ENCODE peak calls at places on chromosomes 6 and 20, in four cellular contexts. Z is choroid plexus epithelial cell, B is foreskin fibroblast, W is heart left ventricle. H is an unnamed sample.

GRCh38 chr20:47821481-47822100 is 36.3 kb upstream of the SULF2 start:
- DNase-seq in Z (no peak), B (no peak), W (no peak), H (no peak)

GRCh38 chr6:140355476-140355875 is 981.0 kb upstream of the CITED2 start:
- DNase-seq in Z (peak), B (no peak), W (no peak), H (no peak)

GRCh38 chr6:12806811-12807210 is 90.2 kb downstream of the PHACTR1 start:
- DNase-seq in Z (no peak), B (no peak), W (no peak), H (no peak)

GRCh38 chr20:51387125-51387865 is 155.2 kb downstream of the NFATC2 start:
- DNase-seq in Z (no peak), B (no peak), W (no peak), H (no peak)

GRCh38 chr6:39003072-39003471 is 45.5 kb upstream of the GLP1R start:
- DNase-seq in Z (peak), B (no peak), W (no peak), H (no peak)

GRCh38 chr20:57508381-57508780 is 16.6 kb downstream of the CTCFL start:
- DNase-seq in Z (no peak), B (no peak), W (no peak), H (no peak)

GRCh38 chr6:1821188-1822183 is 211.8 kb downstream of the FOXC1 start:
- DNase-seq in Z (peak), B (peak), W (no peak), H (peak)

GRCh38 chr20:32497589-32498224 is 87.4 kb downstream of the NOL4L start:
- DNase-seq in Z (no peak), B (no peak), W (no peak), H (no peak)

GRCh38 chr6:87350516-87350915 is 5.9 kb downstream of the C6orf163 start:
- DNase-seq in Z (no peak), B (no peak), W (no peak), H (no peak)

GRCh38 chr6:10746915-10747250 is 722 bp upstream of the TMEM14B start:
- DNase-seq in Z (no peak), B (no peak), W (no peak), H (no peak)

GRCh38 chr20:4509825-4510522 is 211.7 kb upstream of the PRND start:
- DNase-seq in Z (peak), B (peak), W (no peak), H (no peak)

GRCh38 chr20:41393705-41394066 is 27.1 kb upstream of the EMILIN3 start:
- DNase-seq in Z (no peak), B (no peak), W (no peak), H (no peak)

GRCh38 chr20:15220009-15220656 is 882.7 kb upstream of the FLRT3 start:
- DNase-seq in Z (no peak), B (peak), W (no peak), H (no peak)

GRCh38 chr6:163779727-163780284 is 365.3 kb downstream of the QKI start:
- DNase-seq in Z (no peak), B (no peak), W (no peak), H (no peak)

GRCh38 chr6:44064089-44064947 is 62.9 kb downstream of the MRPL14 start:
- DNase-seq in Z (peak), B (peak), W (peak), H (peak)

GRCh38 chr6:36095497-36096391 is 34.6 kb upstream of the MAPK13 start:
- DNase-seq in Z (no peak), B (no peak), W (no peak), H (no peak)

DNA sequence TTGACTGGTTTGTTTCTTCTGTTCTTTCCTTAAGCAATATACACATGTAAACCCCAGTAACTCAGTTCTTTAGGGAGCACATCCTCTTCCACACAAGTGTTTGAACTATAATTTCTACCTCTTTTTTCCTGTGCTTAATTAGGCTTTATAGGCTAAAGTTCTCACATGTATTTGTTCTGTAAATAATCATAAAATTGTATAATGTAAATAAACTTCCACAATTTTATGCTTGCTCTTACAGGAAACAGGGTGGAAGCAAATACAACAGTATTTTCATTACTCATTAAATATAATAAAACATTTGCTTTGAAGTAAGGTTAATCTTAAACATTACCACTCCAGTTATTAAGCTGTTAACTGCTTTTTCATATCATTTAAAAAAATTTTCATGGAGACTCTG is 26.9 kb downstream of the GPRC6A start:
- DNase-seq in Z (no peak), B (no peak), W (no peak), H (no peak)
- H3K4me3 ChIP-seq in Z (no peak), B (no peak), W (no peak), H (no peak)

GRCh38 chr20:45538209-45538798 is 978 bp downstream of the WFDC6 start:
- DNase-seq in Z (no peak), B (no peak), W (no peak), H (no peak)
- TF ChIP-seq CTCF in Z (no peak), B (no peak), W (no peak), H (no peak)

GRCh38 chr20:59122377-59122932 is 41.2 kb upstream of the ZNF831 start:
- DNase-seq in Z (no peak), B (no peak), W (no peak), H (no peak)
- H3K4me3 ChIP-seq in Z (no peak), B (no peak), W (no peak), H (no peak)

GRCh38 chr6:145895802-145896201 is 68.4 kb downstream of the SHPRH start:
- DNase-seq in Z (peak), B (no peak), W (no peak), H (peak)
- TF ChIP-seq CTCF in Z (peak), B (peak), W (peak), H (peak)

GRCh38 chr20:54773643-54774000 is 298.2 kb downstream of the DOK5 start:
- DNase-seq in Z (no peak), B (no peak), W (no peak), H (no peak)
- H3K4me3 ChIP-seq in Z (no peak), B (no peak), W (no peak), H (no peak)

GRCh38 chr6:119334535-119335264 is 14.9 kb downstream of the MAN1A1 start:
- DNase-seq in Z (peak), B (no peak), W (no peak), H (peak)

GRCh38 chr6:119333063-119333609 is 16.4 kb downstream of the MAN1A1 start:
- DNase-seq in Z (no peak), B (no peak), W (no peak), H (no peak)

GRCh38 chr6:119331676-119332286 is 17.8 kb downstream of the MAN1A1 start:
- DNase-seq in Z (no peak), B (no peak), W (no peak), H (no peak)

GRCh38 chr6:119330520-119330919 is 19.0 kb downstream of the MAN1A1 start:
- DNase-seq in Z (no peak), B (no peak), W (no peak), H (no peak)

DNA sequence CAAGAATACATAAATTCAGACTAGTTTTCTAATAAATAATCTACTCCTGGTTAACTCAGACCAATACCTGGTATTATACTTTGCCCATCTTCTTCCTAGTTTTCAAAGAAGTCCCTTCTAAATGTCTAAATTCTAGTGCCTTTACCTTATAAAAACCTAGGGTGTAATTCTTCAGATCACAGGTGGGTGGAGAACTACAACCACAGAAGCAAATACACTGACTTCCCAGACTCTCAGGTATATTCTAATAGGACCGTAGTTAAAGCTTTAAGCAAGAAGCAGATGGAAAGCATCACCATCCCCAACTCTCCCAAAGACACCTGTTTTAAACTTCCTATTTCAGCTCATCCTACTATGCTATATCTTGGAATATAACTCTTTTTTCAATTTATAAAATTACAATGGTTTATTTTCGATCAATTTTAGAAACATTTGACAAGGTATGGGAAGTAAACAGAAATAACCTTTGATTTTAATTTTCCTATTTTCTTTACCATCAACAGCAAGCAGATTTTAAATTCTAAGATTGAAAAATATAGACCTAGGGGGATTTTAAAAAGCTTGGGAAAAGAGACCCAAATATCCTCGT is 15.8 kb downstream of the MAN1A1 start:
- DNase-seq in Z (peak), B (no peak), W (no peak), H (no peak)
- TF ChIP-seq CTCF in Z (peak), B (peak), W (peak), H (peak)

H was measured in fibroblast of the aortic adventitia.